ENCODE peak calls at places on chromosomes 4 and X, in ten cellular contexts. One of them, this sample, is unnamed. For H3K4me1, the result is how much of the 10 kb centered on the place peaks cover.

GRCh38 chrX:47483310-47484268 is 567 bp upstream of the ZNF41 start:
- DNase-seq in body of pancreas: peak
- DNase-seq in A549: peak
- DNase-seq in heart left ventricle: peak
- DNase-seq in PC-3: peak
- DNase-seq in stomach: no peak
- DNase-seq in tibial artery: no peak
- DNase-seq in endodermal cell: peak
- DNase-seq in CD8-positive, alpha-beta T cell: no peak
- DNase-seq in right atrium auricular region: no peak
- DNase-seq in this sample: peak

GRCh38 chr4:95638920-95639501 is 90.2 kb upstream of the UNC5C start:
- DNase-seq in body of pancreas: no peak
- DNase-seq in right atrium auricular region: no peak
- DNase-seq in endodermal cell: no peak
- DNase-seq in A549: no peak
- DNase-seq in PC-3: no peak
- DNase-seq in heart left ventricle: no peak
- DNase-seq in CD8-positive, alpha-beta T cell: no peak
- DNase-seq in tibial artery: no peak
- DNase-seq in stomach: no peak
- DNase-seq in this sample: no peak

GRCh38 chrX:132692066-132692465 is 203.2 kb upstream of the MBNL3 start:
- DNase-seq in CD8-positive, alpha-beta T cell: no peak
- DNase-seq in PC-3: no peak
- DNase-seq in stomach: no peak
- DNase-seq in heart left ventricle: peak
- DNase-seq in A549: no peak
- DNase-seq in body of pancreas: no peak
- DNase-seq in endodermal cell: peak
- DNase-seq in right atrium auricular region: peak
- DNase-seq in tibial artery: no peak
- DNase-seq in this sample: no peak

GRCh38 chr4:185865901-185866328 is 53.9 kb upstream of the SORBS2 start:
- DNase-seq in endodermal cell: no peak
- DNase-seq in tibial artery: no peak
- DNase-seq in heart left ventricle: no peak
- DNase-seq in A549: no peak
- DNase-seq in stomach: peak
- DNase-seq in right atrium auricular region: no peak
- DNase-seq in CD8-positive, alpha-beta T cell: no peak
- DNase-seq in body of pancreas: peak
- DNase-seq in PC-3: peak
- DNase-seq in this sample: peak

GRCh38 chr4:69649629-69650028 is 3.4 kb downstream of the UGT2A1 start:
- DNase-seq in body of pancreas: no peak
- DNase-seq in stomach: no peak
- DNase-seq in A549: no peak
- DNase-seq in tibial artery: no peak
- DNase-seq in CD8-positive, alpha-beta T cell: no peak
- DNase-seq in endodermal cell: no peak
- DNase-seq in right atrium auricular region: no peak
- DNase-seq in PC-3: no peak
- DNase-seq in heart left ventricle: no peak
- DNase-seq in this sample: peak

GRCh38 chrX:96182366-96182765 is 502.3 kb upstream of the DIAPH2 start:
- DNase-seq in endodermal cell: peak
- DNase-seq in CD8-positive, alpha-beta T cell: no peak
- DNase-seq in right atrium auricular region: no peak
- DNase-seq in PC-3: peak
- DNase-seq in tibial artery: no peak
- DNase-seq in A549: peak
- DNase-seq in heart left ventricle: no peak
- DNase-seq in body of pancreas: no peak
- DNase-seq in stomach: no peak
- DNase-seq in this sample: no peak

GRCh38 chr4:107058828-107059227 is 22.7 kb upstream of the DKK2 start:
- DNase-seq in PC-3: no peak
- DNase-seq in CD8-positive, alpha-beta T cell: no peak
- DNase-seq in right atrium auricular region: no peak
- DNase-seq in A549: no peak
- DNase-seq in endodermal cell: no peak
- DNase-seq in body of pancreas: no peak
- DNase-seq in tibial artery: no peak
- DNase-seq in heart left ventricle: no peak
- DNase-seq in stomach: no peak
- DNase-seq in this sample: peak

GRCh38 chr4:79273918-79274317 is 51.9 kb downstream of the NAA11 start:
- DNase-seq in PC-3: no peak
- DNase-seq in tibial artery: no peak
- DNase-seq in endodermal cell: no peak
- DNase-seq in heart left ventricle: no peak
- DNase-seq in right atrium auricular region: no peak
- DNase-seq in body of pancreas: no peak
- DNase-seq in CD8-positive, alpha-beta T cell: no peak
- DNase-seq in A549: no peak
- DNase-seq in stomach: no peak
- DNase-seq in this sample: no peak

GRCh38 chr4:8742546-8742945 is 129.1 kb downstream of the HMX1 start:
- DNase-seq in A549: no peak
- DNase-seq in heart left ventricle: no peak
- DNase-seq in tibial artery: no peak
- DNase-seq in PC-3: no peak
- DNase-seq in body of pancreas: no peak
- DNase-seq in CD8-positive, alpha-beta T cell: no peak
- DNase-seq in stomach: no peak
- DNase-seq in right atrium auricular region: no peak
- DNase-seq in endodermal cell: peak
- DNase-seq in this sample: no peak

GRCh38 chrX:1945879-1946278 is 331.0 kb downstream of the ASMT start:
- DNase-seq in body of pancreas: no peak
- DNase-seq in heart left ventricle: no peak
- DNase-seq in PC-3: no peak
- DNase-seq in right atrium auricular region: no peak
- DNase-seq in A549: no peak
- DNase-seq in endodermal cell: no peak
- DNase-seq in tibial artery: no peak
- DNase-seq in CD8-positive, alpha-beta T cell: no peak
- DNase-seq in stomach: no peak
- DNase-seq in this sample: no peak

GRCh38 chr4:3486556-3487270 is 23.6 kb downstream of the DOK7 start:
- DNase-seq in heart left ventricle: no peak
- DNase-seq in right atrium auricular region: no peak
- DNase-seq in tibial artery: no peak
- DNase-seq in A549: no peak
- DNase-seq in CD8-positive, alpha-beta T cell: no peak
- DNase-seq in body of pancreas: no peak
- DNase-seq in endodermal cell: no peak
- DNase-seq in PC-3: no peak
- DNase-seq in stomach: no peak
- DNase-seq in this sample: no peak

GRCh38 chrX:1592863-1593201 is 1.4 kb downstream of the AKAP17A start:
- DNase-seq in stomach: peak
- DNase-seq in PC-3: no peak
- DNase-seq in endodermal cell: no peak
- DNase-seq in right atrium auricular region: no peak
- DNase-seq in body of pancreas: no peak
- DNase-seq in heart left ventricle: no peak
- DNase-seq in A549: no peak
- DNase-seq in tibial artery: no peak
- DNase-seq in CD8-positive, alpha-beta T cell: no peak
- DNase-seq in this sample: no peak

GRCh38 chr4:128244379-128244778 is 43.2 kb downstream of the PGRMC2 start:
- DNase-seq in body of pancreas: no peak
- DNase-seq in stomach: no peak
- DNase-seq in right atrium auricular region: no peak
- DNase-seq in A549: no peak
- DNase-seq in PC-3: no peak
- DNase-seq in CD8-positive, alpha-beta T cell: no peak
- DNase-seq in tibial artery: no peak
- DNase-seq in endodermal cell: no peak
- DNase-seq in heart left ventricle: no peak
- DNase-seq in this sample: peak

GRCh38 chr4:128241019-128241418 is 46.6 kb downstream of the PGRMC2 start:
- DNase-seq in heart left ventricle: no peak
- DNase-seq in endodermal cell: no peak
- DNase-seq in PC-3: no peak
- DNase-seq in body of pancreas: no peak
- DNase-seq in tibial artery: no peak
- DNase-seq in CD8-positive, alpha-beta T cell: no peak
- DNase-seq in stomach: no peak
- DNase-seq in A549: no peak
- DNase-seq in right atrium auricular region: no peak
- DNase-seq in this sample: no peak

GRCh38 chr4:128241425-128241913 is 46.1 kb downstream of the PGRMC2 start:
- DNase-seq in stomach: no peak
- DNase-seq in A549: peak
- DNase-seq in body of pancreas: no peak
- DNase-seq in right atrium auricular region: no peak
- DNase-seq in tibial artery: no peak
- DNase-seq in endodermal cell: no peak
- DNase-seq in heart left ventricle: no peak
- DNase-seq in CD8-positive, alpha-beta T cell: no peak
- DNase-seq in PC-3: peak
- DNase-seq in this sample: peak

GRCh38 chr4:128242601-128243000 is 45.0 kb downstream of the PGRMC2 start:
- DNase-seq in body of pancreas: no peak
- DNase-seq in A549: no peak
- DNase-seq in CD8-positive, alpha-beta T cell: no peak
- DNase-seq in endodermal cell: no peak
- DNase-seq in stomach: no peak
- DNase-seq in heart left ventricle: no peak
- DNase-seq in PC-3: no peak
- DNase-seq in right atrium auricular region: no peak
- DNase-seq in tibial artery: no peak
- DNase-seq in this sample: no peak

DNA sequence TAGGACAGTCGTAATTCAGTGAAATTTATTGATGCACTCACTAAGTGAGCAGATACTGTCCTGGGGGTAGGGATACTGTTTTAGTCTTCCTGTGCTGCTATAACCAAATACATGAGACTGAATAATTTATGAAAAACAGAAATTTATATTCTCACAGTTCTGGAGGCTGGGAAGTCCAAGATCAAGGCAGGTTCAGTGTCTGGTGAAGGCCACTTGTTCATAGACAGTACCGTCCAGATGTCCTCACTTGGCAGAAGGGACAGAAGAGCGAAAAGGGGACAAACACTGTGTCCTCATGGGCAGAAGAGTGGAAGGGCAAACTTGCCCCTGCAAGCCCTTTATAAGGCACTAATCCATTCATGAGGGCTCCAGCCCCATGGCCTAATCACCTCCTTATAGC is 45.6 kb downstream of the PGRMC2 start:
- DNase-seq in endodermal cell: no peak
- DNase-seq in right atrium auricular region: no peak
- DNase-seq in stomach: no peak
- DNase-seq in body of pancreas: no peak
- DNase-seq in CD8-positive, alpha-beta T cell: no peak
- DNase-seq in heart left ventricle: no peak
- DNase-seq in A549: no peak
- DNase-seq in PC-3: no peak
- DNase-seq in tibial artery: no peak
- DNase-seq in this sample: no peak
- H3K27ac ChIP-seq in endodermal cell: no peak
- H3K27ac ChIP-seq in right atrium auricular region: no peak
- H3K27ac ChIP-seq in stomach: no peak
- H3K27ac ChIP-seq in body of pancreas: no peak
- H3K27ac ChIP-seq in CD8-positive, alpha-beta T cell: no peak
- H3K27ac ChIP-seq in heart left ventricle: no peak
- H3K27ac ChIP-seq in A549: peak
- H3K27ac ChIP-seq in PC-3: peak
- H3K27ac ChIP-seq in tibial artery: no peak
- H3K27ac ChIP-seq in this sample: peak

GRCh38 chr4:84803720-84804119 is 162.8 kb downstream of the WDFY3 start:
- DNase-seq in stomach: no peak
- DNase-seq in CD8-positive, alpha-beta T cell: no peak
- DNase-seq in right atrium auricular region: no peak
- DNase-seq in body of pancreas: no peak
- DNase-seq in A549: no peak
- DNase-seq in endodermal cell: no peak
- DNase-seq in PC-3: peak
- DNase-seq in tibial artery: no peak
- DNase-seq in heart left ventricle: no peak
- DNase-seq in this sample: no peak
- H3K4me1 ChIP-seq in stomach: under half
- H3K4me1 ChIP-seq in CD8-positive, alpha-beta T cell: under half
- H3K4me1 ChIP-seq in right atrium auricular region: under half
- H3K4me1 ChIP-seq in body of pancreas: under half
- H3K4me1 ChIP-seq in A549: under half
- H3K4me1 ChIP-seq in endodermal cell: under half
- H3K4me1 ChIP-seq in PC-3: under half
- H3K4me1 ChIP-seq in tibial artery: under half
- H3K4me1 ChIP-seq in heart left ventricle: under half
- H3K4me1 ChIP-seq in this sample: under half

GRCh38 chr4:150976478-150977118 is 38.5 kb downstream of the LRBA start:
- DNase-seq in CD8-positive, alpha-beta T cell: no peak
- DNase-seq in body of pancreas: no peak
- DNase-seq in tibial artery: no peak
- DNase-seq in endodermal cell: peak
- DNase-seq in heart left ventricle: no peak
- DNase-seq in stomach: no peak
- DNase-seq in right atrium auricular region: no peak
- DNase-seq in PC-3: no peak
- DNase-seq in A549: peak
- DNase-seq in this sample: no peak
- TF ChIP-seq CTCF in CD8-positive, alpha-beta T cell: no peak
- TF ChIP-seq CTCF in body of pancreas: no peak
- TF ChIP-seq CTCF in tibial artery: no peak
- TF ChIP-seq CTCF in endodermal cell: peak
- TF ChIP-seq CTCF in heart left ventricle: no peak
- TF ChIP-seq CTCF in stomach: no peak
- TF ChIP-seq CTCF in right atrium auricular region: no peak
- TF ChIP-seq CTCF in PC-3: no peak
- TF ChIP-seq CTCF in A549: no peak
- TF ChIP-seq CTCF in this sample: no peak

DNA sequence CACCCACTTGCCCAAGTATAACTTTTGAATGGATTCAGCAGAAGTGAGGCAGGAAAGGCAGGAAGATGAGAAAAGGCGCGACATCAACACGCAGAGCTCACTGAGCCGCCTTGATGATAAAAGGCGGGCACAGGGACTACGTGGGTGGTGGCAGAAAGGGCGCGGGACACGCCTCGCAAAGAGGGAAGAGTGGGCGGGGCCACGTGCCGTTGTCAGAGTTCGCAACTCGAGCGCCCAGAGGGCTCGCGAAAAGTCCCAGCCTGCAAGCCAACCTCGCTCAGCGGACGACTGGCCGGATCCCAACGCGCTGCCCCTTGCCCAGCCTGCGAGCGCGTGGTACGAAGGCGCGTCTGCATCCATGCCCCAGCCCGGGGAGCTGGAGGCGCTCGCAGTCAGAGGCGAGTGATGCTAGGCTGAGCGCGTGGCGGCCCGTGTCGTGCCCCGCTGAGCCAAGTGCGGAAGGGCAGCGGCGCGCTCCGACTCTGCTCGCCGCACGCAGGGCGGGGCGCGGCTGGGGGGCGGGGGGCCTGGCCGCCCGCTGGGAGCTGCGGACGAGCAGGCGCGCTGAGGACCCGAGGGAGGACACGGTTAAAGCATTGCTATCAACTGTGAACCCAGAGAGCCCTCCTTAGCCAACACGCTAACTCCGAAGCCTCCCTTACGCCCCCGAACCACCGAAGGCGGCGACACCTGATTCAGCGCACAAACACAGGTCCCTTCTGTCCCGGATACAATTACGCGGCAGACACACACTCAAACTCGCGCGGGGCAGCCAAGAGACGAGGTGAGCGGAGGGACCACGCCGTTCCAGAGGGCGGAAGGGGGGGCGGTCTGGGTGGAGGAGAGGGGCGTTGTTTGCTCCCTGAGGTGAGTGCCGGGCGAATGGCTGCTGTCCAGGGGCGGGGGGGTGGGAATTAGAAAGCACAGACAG is at the start of gene UGT8:
- DNase-seq in PC-3: peak
- DNase-seq in right atrium auricular region: no peak
- DNase-seq in body of pancreas: peak
- DNase-seq in heart left ventricle: peak
- DNase-seq in tibial artery: no peak
- DNase-seq in CD8-positive, alpha-beta T cell: no peak
- DNase-seq in stomach: peak
- DNase-seq in A549: peak
- DNase-seq in endodermal cell: peak
- DNase-seq in this sample: no peak
- H3K27ac ChIP-seq in PC-3: no peak
- H3K27ac ChIP-seq in right atrium auricular region: no peak
- H3K27ac ChIP-seq in body of pancreas: peak
- H3K27ac ChIP-seq in heart left ventricle: no peak
- H3K27ac ChIP-seq in tibial artery: no peak
- H3K27ac ChIP-seq in CD8-positive, alpha-beta T cell: no peak
- H3K27ac ChIP-seq in stomach: peak
- H3K27ac ChIP-seq in A549: no peak
- H3K27ac ChIP-seq in endodermal cell: no peak
- H3K27ac ChIP-seq in this sample: no peak

This sample was measured in foreskin keratinocyte.